ENCODE peak calls at places on chromosome 17, in five cellular contexts. T, X, K, A and J are unnamed samples.

GRCh38 chr17:41691031-41691777 is 2.5 kb downstream of the EIF1 start:
- DNase-seq in T (no peak), A (no peak), K (no peak), X (no peak), J (no peak)

GRCh38 chr17:55354010-55354409 is 67.6 kb downstream of the MMD start:
- DNase-seq in T (no peak), K (no peak), A (no peak), X (no peak), J (no peak)

GRCh38 chr17:34584805-34585416 is 5.5 kb downstream of the TMEM132E start:
- DNase-seq in T (no peak), A (no peak), X (no peak), K (no peak), J (no peak)

GRCh38 chr17:27296427-27296979 is 2.6 kb downstream of the WSB1 start:
- DNase-seq in T (no peak), X (no peak), K (no peak), A (no peak), J (no peak)

GRCh38 chr17:57370583-57370982 is 114.3 kb downstream of the MSI2 start:
- DNase-seq in K (no peak), X (no peak), T (no peak), A (no peak), J (no peak)

GRCh38 chr17:230371-230770 is 48.9 kb upstream of the DOC2B start:
- DNase-seq in T (no peak), K (no peak), X (peak), A (peak), J (no peak)

GRCh38 chr17:29807520-29808361 is 122.3 kb downstream of the SSH2 start:
- DNase-seq in A (peak), T (no peak), X (no peak), K (peak), J (no peak)

GRCh38 chr17:13490427-13490826 is 111.3 kb downstream of the HS3ST3A1 start:
- DNase-seq in X (no peak), A (no peak), T (no peak), K (no peak), J (peak)

GRCh38 chr17:39694593-39694992 is 5.3 kb upstream of the ERBB2 start:
- DNase-seq in K (no peak), T (no peak), X (no peak), A (no peak), J (no peak)

GRCh38 chr17:58304735-58305486 is 23.7 kb downstream of the TSPOAP1 start:
- DNase-seq in A (no peak), K (peak), X (peak), T (no peak), J (peak)

GRCh38 chr17:2123467-2124251 is 68.8 kb downstream of the HIC1 start:
- DNase-seq in T (no peak), K (no peak), X (no peak), A (peak), J (no peak)

GRCh38 chr17:80339118-80339517 is 75.8 kb upstream of the ENDOV start:
- DNase-seq in T (no peak), A (peak), X (no peak), K (no peak), J (no peak)

GRCh38 chr17:18999911-19000310 is 4.7 kb downstream of the FAM83G start:
- DNase-seq in K (no peak), X (no peak), T (no peak), A (no peak), J (no peak)

GRCh38 chr17:32445075-32445427 is 741 bp downstream of the PSMD11 start:
- DNase-seq in K (peak), X (peak), A (peak), T (no peak), J (no peak)

GRCh38 chr17:82864721-82865240 is 25.0 kb upstream of the ZNF750 start:
- DNase-seq in T (no peak), K (no peak), X (no peak), A (no peak), J (no peak)

GRCh38 chr17:81837641-81838040 is 2.8 kb upstream of the PPP1R27 start:
- DNase-seq in X (no peak), A (no peak), T (no peak), K (no peak), J (no peak)

GRCh38 chr17:34797724-34798123 is 163.5 kb downstream of the CCT6B start:
- DNase-seq in K (no peak), X (no peak), T (peak), A (no peak), J (no peak)

GRCh38 chr17:379531-380200 is 27.1 kb upstream of the RPH3AL start:
- DNase-seq in T (no peak), A (no peak), K (no peak), X (no peak), J (no peak)

GRCh38 chr17:46163316-46163715 is 29.9 kb downstream of the KANSL1 start:
- DNase-seq in X (no peak), K (no peak), T (no peak), A (no peak), J (no peak)

GRCh38 chr17:13409455-13409854 is 192.3 kb downstream of the HS3ST3A1 start:
- DNase-seq in X (no peak), T (no peak), K (no peak), A (no peak), J (no peak)

DNA sequence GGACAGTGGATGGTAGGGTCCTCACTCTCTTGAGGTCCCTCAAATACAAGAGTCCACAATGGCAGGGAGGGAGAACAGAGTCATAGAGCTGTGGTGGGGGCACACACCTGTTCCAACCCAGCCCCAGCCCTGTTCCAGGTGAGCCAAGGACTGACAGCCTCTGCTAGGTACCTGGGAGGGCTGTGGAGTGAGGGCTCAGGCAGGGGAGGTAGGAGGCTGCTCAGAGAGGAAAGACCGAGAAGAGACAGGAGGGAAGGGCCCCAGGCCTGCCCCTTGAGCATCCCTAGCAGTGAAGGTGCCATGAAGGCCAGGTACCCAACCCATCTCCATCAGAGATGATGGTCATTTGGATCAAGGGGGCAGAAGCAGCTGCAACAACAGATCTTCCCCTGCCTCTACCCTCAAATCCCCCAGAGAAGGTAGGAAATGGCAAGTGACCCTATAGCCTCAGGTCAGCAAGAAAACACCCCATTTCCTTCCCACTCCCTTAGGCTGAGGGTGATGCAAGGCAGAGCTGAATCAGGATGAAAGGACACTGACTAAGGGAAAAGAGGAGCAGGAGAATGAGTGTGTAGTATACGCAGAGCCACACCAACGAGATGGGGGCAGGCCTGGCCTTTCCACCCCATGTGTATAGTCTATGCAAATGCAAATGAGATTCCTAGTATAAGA is 28.6 kb downstream of the CD300LG start:
- DNase-seq in X (no peak), T (no peak), K (no peak), A (no peak), J (no peak)
- TF ChIP-seq POLR2A in X (no peak), T (no peak), K (no peak), A (no peak), J (no peak)

GRCh38 chr17:8630802-8631553 is 453 bp upstream of the MYH10 start:
- DNase-seq in A (peak), X (peak), T (peak), K (peak), J (peak)
- TF ChIP-seq EP300 in A (no peak), X (no peak), T (no peak), K (no peak), J (no peak)

DNA sequence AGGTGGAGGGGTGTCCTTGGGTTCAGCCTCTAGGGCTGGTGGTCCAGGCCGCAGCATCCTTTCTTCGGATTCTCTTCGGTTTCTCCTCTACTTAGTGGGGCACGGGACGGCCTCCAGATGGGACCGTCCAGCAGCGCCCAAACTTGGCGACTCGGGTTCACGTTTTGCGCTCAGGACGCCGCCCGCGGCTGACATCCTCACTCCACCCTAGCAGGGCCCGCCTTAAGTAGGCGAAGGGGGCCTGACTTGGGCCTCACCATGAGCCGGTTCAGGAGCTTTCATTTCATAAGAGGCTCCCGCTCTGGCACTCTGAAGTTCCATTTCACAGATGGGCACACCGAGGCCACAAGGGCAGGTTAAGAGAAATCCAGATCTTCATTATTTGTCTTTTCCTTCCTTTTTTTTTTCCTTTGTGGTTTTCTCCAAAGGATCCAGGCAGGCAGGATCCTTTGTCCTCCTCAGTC is 141.2 kb downstream of the SEC14L1 start:
- DNase-seq in X (no peak), T (no peak), A (peak), K (peak), J (no peak)
- H3K27ac ChIP-seq in X (no peak), T (no peak), A (peak), K (peak), J (no peak)

GRCh38 chr17:17849863-17850373 is 13.1 kb upstream of the SREBF1 start:
- DNase-seq in A (peak), X (no peak), T (no peak), K (peak), J (no peak)
- TF ChIP-seq POLR2A in A (no peak), X (no peak), T (no peak), K (no peak), J (no peak)

GRCh38 chr17:44389723-44390202 is 314 bp upstream of the ITGA2B start:
- DNase-seq in X (no peak), K (no peak), A (no peak), T (no peak), J (no peak)
- TF ChIP-seq EP300 in X (no peak), K (no peak), A (no peak), T (no peak), J (no peak)